ENCODE peak calls at places on chromosomes 7 and 10, in seven cellular contexts. X is T follicular helper cell; F is stimulated activated CD4-positive, alpha-beta T cell treated with anti-CD3 and anti-CD28 coated beads, Interleukin-2, amount 100 ng/mL, for 48 hours; S is NCI-H524 treated with DMSO at 0.1 percent for 48 hours; J is left ventricle myocardium superior; Q is fibroblast of mammary gland; W is colonic mucosa. I is an unnamed sample.

GRCh38 chr10:12237265-12238220 is 41.6 kb downstream of the CDC123 start:
- DNase-seq in X (no peak), F (no peak), S (no peak), J (no peak), Q (no peak), W (no peak), I (no peak)

GRCh38 chr7:44095781-44096180 is 8.4 kb upstream of the AEBP1 start:
- DNase-seq in X (no peak), F (no peak), S (no peak), J (no peak), Q (no peak), W (no peak), I (no peak)

GRCh38 chr10:71608863-71609768 is 110.5 kb downstream of the C10orf105 start:
- DNase-seq in X (peak), F (peak), S (no peak), J (peak), Q (peak), W (peak), I (peak)

GRCh38 chr10:120495226-120495625 is 38.2 kb downstream of the PLPP4 start:
- DNase-seq in X (no peak), F (no peak), S (no peak), J (no peak), Q (no peak), W (no peak), I (peak)

GRCh38 chr10:7756360-7756992 is 31.3 kb downstream of the KIN start:
- DNase-seq in X (peak), F (no peak), S (no peak), J (no peak), Q (peak), W (peak), I (peak)

GRCh38 chr10:28849821-28850220 is 172.5 kb downstream of the BAMBI start:
- DNase-seq in X (no peak), F (no peak), S (no peak), J (no peak), Q (no peak), W (no peak), I (no peak)

GRCh38 chr7:151598045-151598444 is 78.3 kb upstream of the RHEB start:
- DNase-seq in X (no peak), F (no peak), S (no peak), J (no peak), Q (peak), W (no peak), I (peak)

GRCh38 chr7:157520249-157520648 is 183.4 kb downstream of the DNAJB6 start:
- DNase-seq in X (no peak), F (no peak), S (no peak), J (no peak), Q (no peak), W (no peak), I (no peak)

GRCh38 chr10:79242620-79243152 is 104.6 kb upstream of the PPIF start:
- DNase-seq in X (peak), F (peak), S (no peak), J (peak), Q (peak), W (no peak), I (peak)

I was measured in choroid plexus epithelial cell.